ENCODE peak calls at places on chromosomes 11 and 22, in seven cellular contexts. One of them, this sample, is unnamed.

GRCh38 chr22:28620244-28620922 is 59.3 kb downstream of the TTC28 start:
- DNase-seq in mesenchymal stem cell: no peak
- DNase-seq in mesendoderm: no peak
- DNase-seq in neuronal stem cell: no peak
- DNase-seq in H9: no peak
- DNase-seq in trophoblast cell: no peak
- DNase-seq in H1: no peak
- DNase-seq in this sample: no peak

GRCh38 chr11:62974848-62975522 is 9.8 kb downstream of the SLC22A6 start:
- DNase-seq in mesenchymal stem cell: no peak
- DNase-seq in mesendoderm: peak
- DNase-seq in neuronal stem cell: no peak
- DNase-seq in H9: peak
- DNase-seq in trophoblast cell: no peak
- DNase-seq in H1: peak
- DNase-seq in this sample: no peak

GRCh38 chr11:45275823-45276222 is 10.3 kb downstream of the SYT13 start:
- DNase-seq in mesenchymal stem cell: no peak
- DNase-seq in mesendoderm: no peak
- DNase-seq in neuronal stem cell: no peak
- DNase-seq in H9: no peak
- DNase-seq in trophoblast cell: no peak
- DNase-seq in H1: no peak
- DNase-seq in this sample: no peak

GRCh38 chr11:112722876-112723275 is 238.3 kb upstream of the NCAM1 start:
- DNase-seq in mesenchymal stem cell: no peak
- DNase-seq in mesendoderm: no peak
- DNase-seq in neuronal stem cell: no peak
- DNase-seq in H9: no peak
- DNase-seq in trophoblast cell: no peak
- DNase-seq in H1: no peak
- DNase-seq in this sample: no peak

GRCh38 chr22:40415531-40416266 is 45.3 kb downstream of the SGSM3 start:
- DNase-seq in mesenchymal stem cell: no peak
- DNase-seq in mesendoderm: no peak
- DNase-seq in neuronal stem cell: no peak
- DNase-seq in H9: no peak
- DNase-seq in trophoblast cell: no peak
- DNase-seq in H1: no peak
- DNase-seq in this sample: peak

GRCh38 chr11:86167499-86168161 is 76.9 kb upstream of the EED start:
- DNase-seq in mesenchymal stem cell: peak
- DNase-seq in mesendoderm: no peak
- DNase-seq in neuronal stem cell: no peak
- DNase-seq in H9: no peak
- DNase-seq in trophoblast cell: no peak
- DNase-seq in H1: no peak
- DNase-seq in this sample: no peak

GRCh38 chr11:133895551-133895950 is 50.2 kb upstream of the SPATA19 start:
- DNase-seq in mesenchymal stem cell: no peak
- DNase-seq in mesendoderm: no peak
- DNase-seq in neuronal stem cell: no peak
- DNase-seq in H9: peak
- DNase-seq in trophoblast cell: no peak
- DNase-seq in H1: peak
- DNase-seq in this sample: no peak

GRCh38 chr22:21714784-21715183 is 20.8 kb downstream of the YPEL1 start:
- DNase-seq in mesenchymal stem cell: no peak
- DNase-seq in mesendoderm: no peak
- DNase-seq in neuronal stem cell: no peak
- DNase-seq in H9: no peak
- DNase-seq in trophoblast cell: peak
- DNase-seq in H1: no peak
- DNase-seq in this sample: peak

GRCh38 chr11:69333149-69333710 is 39.3 kb downstream of the MYEOV start:
- DNase-seq in mesenchymal stem cell: no peak
- DNase-seq in mesendoderm: no peak
- DNase-seq in neuronal stem cell: no peak
- DNase-seq in H9: no peak
- DNase-seq in trophoblast cell: no peak
- DNase-seq in H1: no peak
- DNase-seq in this sample: no peak

GRCh38 chr11:17314232-17314547 is 37.4 kb upstream of the NCR3LG1 start:
- DNase-seq in mesenchymal stem cell: peak
- DNase-seq in mesendoderm: no peak
- DNase-seq in neuronal stem cell: no peak
- DNase-seq in H9: no peak
- DNase-seq in trophoblast cell: no peak
- DNase-seq in H1: no peak
- DNase-seq in this sample: peak

GRCh38 chr11:61954106-61955030 is 4.2 kb downstream of the BEST1 start:
- DNase-seq in mesenchymal stem cell: no peak
- DNase-seq in mesendoderm: no peak
- DNase-seq in neuronal stem cell: no peak
- DNase-seq in H9: no peak
- DNase-seq in trophoblast cell: no peak
- DNase-seq in H1: peak
- DNase-seq in this sample: no peak

GRCh38 chr11:7905961-7906429 is 25.1 kb downstream of the OR10A6 start:
- DNase-seq in mesenchymal stem cell: no peak
- DNase-seq in mesendoderm: peak
- DNase-seq in neuronal stem cell: no peak
- DNase-seq in H9: peak
- DNase-seq in trophoblast cell: peak
- DNase-seq in H1: no peak
- DNase-seq in this sample: no peak

GRCh38 chr11:120346233-120346632 is 10.0 kb downstream of the ARHGEF12 start:
- DNase-seq in mesenchymal stem cell: no peak
- DNase-seq in mesendoderm: no peak
- DNase-seq in neuronal stem cell: no peak
- DNase-seq in H9: no peak
- DNase-seq in trophoblast cell: no peak
- DNase-seq in H1: no peak
- DNase-seq in this sample: no peak

GRCh38 chr11:122101625-122102291 is 14.3 kb downstream of the BLID start:
- DNase-seq in mesenchymal stem cell: peak
- DNase-seq in mesendoderm: peak
- DNase-seq in neuronal stem cell: peak
- DNase-seq in H9: peak
- DNase-seq in trophoblast cell: no peak
- DNase-seq in H1: peak
- DNase-seq in this sample: peak

GRCh38 chr11:71504526-71504925 is 22.5 kb upstream of the KRTAP5-7 start:
- DNase-seq in mesenchymal stem cell: no peak
- DNase-seq in mesendoderm: peak
- DNase-seq in neuronal stem cell: peak
- DNase-seq in H9: no peak
- DNase-seq in trophoblast cell: no peak
- DNase-seq in H1: peak
- DNase-seq in this sample: no peak

GRCh38 chr11:10409207-10409661 is 45.8 kb upstream of the AMPD3 start:
- DNase-seq in mesenchymal stem cell: no peak
- DNase-seq in mesendoderm: no peak
- DNase-seq in neuronal stem cell: no peak
- DNase-seq in H9: peak
- DNase-seq in trophoblast cell: peak
- DNase-seq in H1: no peak
- DNase-seq in this sample: no peak

DNA sequence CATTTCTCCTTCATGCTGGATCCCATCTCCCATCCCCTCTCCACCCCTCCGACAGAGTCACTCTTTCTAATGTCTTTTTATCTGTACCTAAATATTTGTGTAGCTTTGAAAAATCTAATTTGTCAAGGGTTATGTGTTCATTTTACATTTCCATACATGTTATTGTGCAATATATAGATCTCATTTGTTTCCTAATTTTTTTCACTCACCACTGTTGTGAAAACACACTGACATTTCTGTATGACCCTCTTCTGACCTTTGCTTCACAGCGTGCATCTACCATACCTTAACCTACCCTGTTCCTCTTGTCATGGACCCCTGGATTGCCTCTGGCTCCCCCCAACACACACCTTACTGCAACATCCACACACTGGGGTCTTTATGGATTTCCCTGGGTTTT is 942.9 kb downstream of the TBC1D22A start:
- DNase-seq in mesenchymal stem cell: no peak
- DNase-seq in mesendoderm: no peak
- DNase-seq in neuronal stem cell: no peak
- DNase-seq in H9: no peak
- DNase-seq in trophoblast cell: no peak
- DNase-seq in H1: peak
- DNase-seq in this sample: no peak
- H3K23ac ChIP-seq in mesenchymal stem cell: no peak
- H3K23ac ChIP-seq in mesendoderm: no peak
- H3K23ac ChIP-seq in neuronal stem cell: no peak
- H3K23ac ChIP-seq in H9: no peak
- H3K23ac ChIP-seq in trophoblast cell: no peak
- H3K23ac ChIP-seq in H1: no peak
- H3K23ac ChIP-seq in this sample: no peak

DNA sequence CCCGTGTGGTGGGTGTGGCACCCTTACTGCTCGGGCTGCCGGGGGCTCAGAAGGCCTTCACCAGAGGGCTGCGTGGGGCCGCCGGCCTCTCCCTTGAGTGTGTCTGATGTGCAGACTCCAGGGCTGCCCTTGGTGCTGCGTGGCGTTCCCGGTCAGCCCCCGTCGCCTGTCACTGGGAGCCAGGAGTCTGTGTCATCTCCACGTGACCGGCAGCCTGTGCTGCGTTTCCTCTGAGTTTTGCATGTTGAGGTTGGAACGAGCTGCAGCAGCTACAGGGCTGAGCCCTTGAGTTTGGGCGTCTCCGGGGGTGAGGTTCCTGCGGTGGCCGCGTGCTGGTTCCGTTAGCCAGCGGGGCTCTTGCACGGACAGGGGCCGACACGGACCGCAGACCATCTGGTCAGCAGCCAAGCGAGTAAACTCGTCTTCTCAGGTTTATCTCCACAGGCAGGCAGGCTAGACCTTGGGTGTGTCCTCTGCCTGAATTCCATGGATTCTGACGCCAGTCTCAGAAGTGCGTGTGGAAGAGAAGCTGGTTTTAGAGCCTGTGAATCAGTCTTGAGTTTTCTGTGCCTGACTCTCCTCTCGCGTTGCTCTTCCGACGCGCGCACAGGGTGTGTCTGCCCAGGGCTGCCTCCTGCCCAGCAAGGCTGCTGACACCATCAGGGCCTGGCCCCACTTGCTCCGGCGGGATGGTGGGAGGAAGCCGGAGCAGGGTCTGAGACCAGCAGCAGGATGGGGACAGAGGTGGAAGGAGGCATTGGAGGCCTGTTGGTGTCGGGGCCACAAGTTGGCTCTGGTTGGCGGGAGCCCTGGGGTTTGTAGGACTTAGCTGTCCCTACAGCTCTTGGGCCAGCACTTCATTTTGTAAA is 10.5 kb downstream of the PTDSS2 start:
- DNase-seq in mesenchymal stem cell: no peak
- DNase-seq in mesendoderm: peak
- DNase-seq in neuronal stem cell: no peak
- DNase-seq in H9: no peak
- DNase-seq in trophoblast cell: peak
- DNase-seq in H1: no peak
- DNase-seq in this sample: no peak
- H3K23ac ChIP-seq in mesenchymal stem cell: no peak
- H3K23ac ChIP-seq in mesendoderm: no peak
- H3K23ac ChIP-seq in neuronal stem cell: peak
- H3K23ac ChIP-seq in H9: no peak
- H3K23ac ChIP-seq in trophoblast cell: no peak
- H3K23ac ChIP-seq in H1: no peak
- H3K23ac ChIP-seq in this sample: no peak

GRCh38 chr22:49326558-49326957 is 501.1 kb downstream of the BRD1 start:
- DNase-seq in mesenchymal stem cell: no peak
- DNase-seq in mesendoderm: no peak
- DNase-seq in neuronal stem cell: no peak
- DNase-seq in H9: no peak
- DNase-seq in trophoblast cell: no peak
- DNase-seq in H1: no peak
- DNase-seq in this sample: no peak

GRCh38 chr22:49329636-49330035 is 498.0 kb downstream of the BRD1 start:
- DNase-seq in mesenchymal stem cell: no peak
- DNase-seq in mesendoderm: no peak
- DNase-seq in neuronal stem cell: no peak
- DNase-seq in H9: no peak
- DNase-seq in trophoblast cell: no peak
- DNase-seq in H1: no peak
- DNase-seq in this sample: no peak

GRCh38 chr22:49328630-49329405 is 498.9 kb downstream of the BRD1 start:
- DNase-seq in mesenchymal stem cell: no peak
- DNase-seq in mesendoderm: no peak
- DNase-seq in neuronal stem cell: no peak
- DNase-seq in H9: no peak
- DNase-seq in trophoblast cell: no peak
- DNase-seq in H1: no peak
- DNase-seq in this sample: no peak

GRCh38 chr22:49327411-49327810 is 500.3 kb downstream of the BRD1 start:
- DNase-seq in mesenchymal stem cell: no peak
- DNase-seq in mesendoderm: no peak
- DNase-seq in neuronal stem cell: no peak
- DNase-seq in H9: no peak
- DNase-seq in trophoblast cell: no peak
- DNase-seq in H1: no peak
- DNase-seq in this sample: no peak

GRCh38 chr22:49328076-49328475 is 499.6 kb downstream of the BRD1 start:
- DNase-seq in mesenchymal stem cell: no peak
- DNase-seq in mesendoderm: no peak
- DNase-seq in neuronal stem cell: no peak
- DNase-seq in H9: no peak
- DNase-seq in trophoblast cell: no peak
- DNase-seq in H1: no peak
- DNase-seq in this sample: no peak
- H3K23ac ChIP-seq in mesenchymal stem cell: peak
- H3K23ac ChIP-seq in mesendoderm: no peak
- H3K23ac ChIP-seq in neuronal stem cell: no peak
- H3K23ac ChIP-seq in H9: no peak
- H3K23ac ChIP-seq in trophoblast cell: no peak
- H3K23ac ChIP-seq in H1: no peak
- H3K23ac ChIP-seq in this sample: no peak

DNA sequence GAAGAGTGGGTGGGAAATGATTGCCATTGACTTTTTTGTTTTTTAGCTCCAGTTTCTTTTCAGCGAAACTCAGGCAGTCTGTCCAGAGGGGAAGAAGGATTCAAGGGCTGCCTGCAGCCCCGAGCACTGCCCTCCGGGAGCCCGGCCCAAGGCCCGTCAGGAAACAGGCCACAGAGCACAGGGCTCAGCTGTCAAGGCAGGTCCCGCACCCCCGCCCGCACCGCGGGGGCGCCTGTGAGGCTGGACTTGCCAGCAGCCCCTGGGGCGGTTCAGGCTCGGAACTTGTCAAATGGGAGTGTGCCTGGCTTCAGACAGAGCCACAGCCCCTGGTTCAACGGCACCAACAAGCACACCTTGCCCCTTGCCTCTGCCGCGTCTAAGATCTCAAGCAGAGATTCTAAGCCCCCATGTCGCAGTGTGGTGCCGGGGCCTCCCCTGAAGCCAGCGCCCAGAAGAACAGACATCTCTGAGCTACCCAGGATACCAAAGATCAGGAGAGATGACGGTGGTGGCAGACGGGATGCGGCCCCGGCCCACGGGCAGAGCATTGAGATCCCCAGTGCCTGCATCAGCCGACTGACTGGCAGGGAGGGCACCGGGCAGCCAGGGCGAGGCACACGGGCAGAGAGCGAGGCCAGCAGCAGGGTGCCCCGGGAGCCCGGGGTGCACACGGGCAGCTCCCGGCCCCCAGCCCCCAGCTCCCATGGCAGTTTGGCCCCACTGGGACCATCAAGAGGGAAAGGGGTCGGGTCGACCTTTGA is 8.6 kb downstream of the IRF7 start:
- DNase-seq in mesenchymal stem cell: no peak
- DNase-seq in mesendoderm: no peak
- DNase-seq in neuronal stem cell: no peak
- DNase-seq in H9: no peak
- DNase-seq in trophoblast cell: no peak
- DNase-seq in H1: no peak
- DNase-seq in this sample: no peak
- H3K23ac ChIP-seq in mesenchymal stem cell: no peak
- H3K23ac ChIP-seq in mesendoderm: no peak
- H3K23ac ChIP-seq in neuronal stem cell: no peak
- H3K23ac ChIP-seq in H9: no peak
- H3K23ac ChIP-seq in trophoblast cell: no peak
- H3K23ac ChIP-seq in H1: no peak
- H3K23ac ChIP-seq in this sample: no peak

This sample was measured in IMR-90.